ENCODE peak calls at places on chromosomes 12 and 14, in ten cellular contexts. Z is prostate gland, O is heart left ventricle, K is suprapubic skin, L is IMR-90, D is breast epithelium, C is HCT116, S is esophagus muscularis mucosa, M is H54, A is gastrocnemius medialis. X is an unnamed sample.
A peak's percentile ranks its signal among the peaks of the same experiment; 100 is the strongest.

GRCh38 chr12:124683330-124683662 is 115.9 kb upstream of the NCOR2 start:
- DNase-seq in Z (peak; percentile 86), O (no peak), K (no peak), L (peak; percentile 18), D (no peak), C (no peak), S (no peak), M (no peak), A (no peak), X (no peak)

GRCh38 chr12:51923506-51924365 is 16.4 kb downstream of the ACVRL1 start:
- DNase-seq in Z (no peak), O (peak; percentile 70), K (peak; percentile 89), L (no peak), D (no peak), C (no peak), S (no peak), M (no peak), A (peak; percentile 21), X (no peak)

GRCh38 chr12:7217475-7218069 is 28.1 kb downstream of the PEX5 start:
- DNase-seq in Z (no peak), O (no peak), K (no peak), L (no peak), D (no peak), C (no peak), S (peak; percentile 75), M (no peak), A (no peak), X (no peak)

GRCh38 chr12:8914716-8915526 is 612 bp downstream of the PHC1 start:
- DNase-seq in Z (peak; percentile 53), O (peak; percentile 39), K (peak; percentile 82), L (peak; percentile 37), D (peak; percentile 40), C (no peak), S (no peak), M (peak; percentile 74), A (peak; percentile 5), X (peak; percentile 78)

GRCh38 chr14:69713127-69713800 is 53.7 kb upstream of the SRSF5 start:
- DNase-seq in Z (peak; percentile 86), O (no peak), K (no peak), L (no peak), D (peak; percentile 84), C (no peak), S (no peak), M (no peak), A (no peak), X (no peak)

GRCh38 chr12:123269395-123269892 is 2.2 kb downstream of the CDK2AP1 start:
- DNase-seq in Z (peak; percentile 62), O (peak; percentile 74), K (peak; percentile 89), L (peak; percentile 61), D (peak; percentile 80), C (no peak), S (no peak), M (no peak), A (no peak), X (peak; percentile 73)

GRCh38 chr14:70857499-70857895 is 48.2 kb upstream of the MAP3K9 start:
- DNase-seq in Z (no peak), O (no peak), K (no peak), L (peak; percentile 16), D (no peak), C (no peak), S (no peak), M (no peak), A (no peak), X (no peak)

GRCh38 chr12:92424338-92424737 is 278.5 kb upstream of the PLEKHG7 start:
- DNase-seq in Z (no peak), O (no peak), K (no peak), L (peak; percentile 67), D (no peak), C (no peak), S (no peak), M (no peak), A (no peak), X (no peak)

GRCh38 chr14:87617079-87617478 is 375.9 kb downstream of the GALC start:
- DNase-seq in Z (no peak), O (no peak), K (no peak), L (no peak), D (no peak), C (no peak), S (no peak), M (no peak), A (no peak), X (no peak)

GRCh38 chr12:43282106-43282505 is 269.9 kb downstream of the ADAMTS20 start:
- DNase-seq in Z (no peak), O (no peak), K (no peak), L (peak; percentile 65), D (no peak), C (peak; percentile 16), S (no peak), M (no peak), A (no peak), X (no peak)

GRCh38 chr12:57027805-57028153 is 11.4 kb upstream of the TAC3 start:
- DNase-seq in Z (no peak), O (no peak), K (no peak), L (no peak), D (no peak), C (no peak), S (no peak), M (no peak), A (no peak), X (no peak)

GRCh38 chr12:121769831-121770301 is 23.6 kb downstream of the RHOF start:
- DNase-seq in Z (no peak), O (no peak), K (no peak), L (no peak), D (no peak), C (no peak), S (no peak), M (no peak), A (no peak), X (peak; percentile 90)

GRCh38 chr12:108438687-108439086 is 76.4 kb upstream of the FICD start:
- DNase-seq in Z (no peak), O (no peak), K (no peak), L (no peak), D (no peak), C (no peak), S (no peak), M (no peak), A (no peak), X (no peak)

GRCh38 chr14:39875028-39875427 is 442.8 kb upstream of the FBXO33 start:
- DNase-seq in Z (no peak), O (no peak), K (no peak), L (no peak), D (no peak), C (no peak), S (no peak), M (no peak), A (no peak), X (no peak)

DNA sequence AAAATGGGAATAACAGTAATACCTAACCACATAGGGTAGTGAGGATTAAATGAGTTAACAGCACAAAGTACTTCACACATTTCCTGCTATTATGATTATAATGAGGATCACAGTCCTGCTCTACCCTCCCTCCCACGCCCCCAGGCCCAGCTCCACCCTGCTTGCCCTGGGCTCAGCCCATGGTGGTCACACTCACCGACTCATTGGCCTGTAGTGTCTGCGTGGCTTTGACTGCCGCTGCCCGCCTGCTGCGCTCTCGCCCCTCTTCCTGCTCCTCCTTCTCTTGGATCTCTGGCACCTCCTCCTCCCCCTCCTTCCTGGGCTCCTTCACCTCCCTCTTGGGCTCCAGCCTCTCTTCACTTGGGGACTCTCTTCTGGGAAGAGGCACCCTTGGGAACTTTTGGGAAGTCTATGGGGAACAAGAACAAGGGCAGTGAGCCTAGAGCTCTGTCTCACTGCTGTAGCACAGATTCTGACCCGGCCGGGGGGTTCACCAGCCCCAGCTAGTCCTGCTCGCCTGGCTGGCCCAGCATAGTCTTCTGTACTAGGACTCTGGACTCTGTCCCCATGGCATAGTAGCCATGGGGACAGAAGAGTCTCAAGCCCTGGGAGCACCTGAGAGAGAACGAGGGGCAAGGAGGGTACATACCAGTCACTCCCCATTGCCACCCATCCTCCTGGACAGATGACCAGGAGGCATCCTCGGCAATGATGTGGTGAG is 7.1 kb upstream of the PNMA1 start:
- DNase-seq in Z (no peak), O (no peak), K (no peak), L (no peak), D (no peak), C (no peak), S (no peak), M (no peak), A (no peak), X (no peak)
- TF ChIP-seq POLR2A in Z (no peak), O (no peak), K (no peak), L (no peak), D (no peak), C (no peak), S (no peak), M (no peak), A (no peak), X (no peak)

GRCh38 chr14:66642264-66642663 is 134.3 kb downstream of the GPHN start:
- DNase-seq in Z (no peak), O (no peak), K (no peak), L (no peak), D (no peak), C (no peak), S (no peak), M (no peak), A (no peak), X (no peak)
- TF ChIP-seq POLR2A in Z (no peak), O (no peak), K (no peak), L (no peak), D (no peak), C (no peak), S (no peak), M (no peak), A (no peak), X (no peak)

GRCh38 chr12:68331500-68331868 is 678 bp downstream of the MDM1 start:
- DNase-seq in Z (no peak), O (no peak), K (no peak), L (no peak), D (no peak), C (no peak), S (peak; percentile 19), M (no peak), A (no peak), X (no peak)

GRCh38 chr12:68335462-68335861 is 3.3 kb upstream of the MDM1 start:
- DNase-seq in Z (no peak), O (no peak), K (no peak), L (no peak), D (no peak), C (no peak), S (no peak), M (no peak), A (no peak), X (no peak)

GRCh38 chr12:68332726-68333630 is 816 bp upstream of the MDM1 start:
- DNase-seq in Z (no peak), O (no peak), K (no peak), L (no peak), D (no peak), C (no peak), S (peak; percentile 26), M (no peak), A (no peak), X (no peak)

GRCh38 chr12:68334136-68334535 is 2.0 kb upstream of the MDM1 start:
- DNase-seq in Z (no peak), O (no peak), K (no peak), L (no peak), D (no peak), C (no peak), S (peak; percentile 86), M (no peak), A (no peak), X (no peak)

GRCh38 chr12:68331869-68332725 is at the start of gene MDM1:
- DNase-seq in Z (peak; percentile 96), O (peak; percentile 98), K (peak; percentile 98), L (peak; percentile 98), D (peak; percentile 96), C (peak; percentile 95), S (peak; percentile 98), M (peak; percentile 89), A (peak; percentile 96), X (peak; percentile 98)
- TF ChIP-seq POLR2A in Z (no peak), O (no peak), K (no peak), L (no peak), D (peak; percentile 11), C (peak; percentile 53), S (no peak), M (peak; percentile 81), A (peak; percentile 33), X (peak; percentile 68)

GRCh38 chr14:50559990-50560928 is at the start of gene ATL1:
- DNase-seq in Z (peak; percentile 67), O (peak; percentile 74), K (peak; percentile 90), L (peak; percentile 74), D (peak; percentile 58), C (peak; percentile 29), S (peak; percentile 93), M (peak; percentile 57), A (peak; percentile 45), X (peak; percentile 80)
- TF ChIP-seq POLR2A in Z (peak; percentile 26), O (no peak), K (no peak), L (peak; percentile 5), D (peak; percentile 34), C (no peak), S (no peak), M (no peak), A (peak; percentile 16), X (peak; percentile 80)